ENCODE peak calls at places on chromosomes 6 and 20, in seven cellular contexts. D is adipocyte; Y is NB4; S is fibroblast of pulmonary artery; J is CD8-positive, alpha-beta T cell; E is keratinocyte; I is A549. B is an unnamed sample.

GRCh38 chr6:41917528-41917927 is 3.4 kb downstream of the MED20 start:
- DNase-seq in D (peak; percentile 94), Y (no peak), S (peak; percentile 94), J (no peak), E (peak; percentile 61), I (peak; percentile 72), B (peak; percentile 93)

GRCh38 chr6:37840143-37840939 is 20.8 kb downstream of the ZFAND3 start:
- DNase-seq in D (peak; percentile 31), Y (no peak), S (no peak), J (no peak), E (no peak), I (no peak), B (no peak)

GRCh38 chr6:47137073-47137472 is 94.9 kb upstream of the ADGRF1 start:
- DNase-seq in D (no peak), Y (no peak), S (no peak), J (no peak), E (no peak), I (no peak), B (no peak)

GRCh38 chr20:47897461-47897860 is 112.2 kb upstream of the SULF2 start:
- DNase-seq in D (no peak), Y (no peak), S (no peak), J (no peak), E (no peak), I (no peak), B (no peak)

GRCh38 chr6:14996892-14997291 is 249.0 kb upstream of the JARID2 start:
- DNase-seq in D (no peak), Y (no peak), S (no peak), J (no peak), E (no peak), I (no peak), B (no peak)

GRCh38 chr6:84733889-84734288 is 30.5 kb downstream of the TBX18 start:
- DNase-seq in D (no peak), Y (no peak), S (no peak), J (no peak), E (no peak), I (no peak), B (no peak)

GRCh38 chr20:24663496-24663895 is 194.1 kb downstream of the SYNDIG1 start:
- DNase-seq in D (no peak), Y (no peak), S (no peak), J (no peak), E (no peak), I (no peak), B (no peak)

GRCh38 chr20:63151554-63152321 is 64.2 kb downstream of the YTHDF1 start:
- DNase-seq in D (peak; percentile 3), Y (peak; percentile 59), S (no peak), J (no peak), E (no peak), I (no peak), B (no peak)

GRCh38 chr6:165660881-165661415 is 2.1 kb downstream of the PDE10A start:
- DNase-seq in D (no peak), Y (no peak), S (no peak), J (no peak), E (no peak), I (no peak), B (no peak)

GRCh38 chr6:72321741-72322140 is 300.1 kb upstream of the KCNQ5 start:
- DNase-seq in D (peak; percentile 77), Y (no peak), S (peak; percentile 31), J (no peak), E (no peak), I (no peak), B (no peak)

GRCh38 chr20:4083103-4083864 is 67.9 kb upstream of the RNF24 start:
- DNase-seq in D (peak; percentile 30), Y (no peak), S (peak; percentile 41), J (no peak), E (no peak), I (no peak), B (no peak)

GRCh38 chr20:32763202-32763999 is 1.2 kb downstream of the DNMT3B start:
- DNase-seq in D (no peak), Y (peak; percentile 38), S (no peak), J (no peak), E (no peak), I (no peak), B (no peak)

GRCh38 chr20:32764000-32764960 is 2.1 kb downstream of the DNMT3B start:
- DNase-seq in D (no peak), Y (peak; percentile 77), S (no peak), J (no peak), E (no peak), I (no peak), B (no peak)

GRCh38 chr20:32761831-32762753 is at the start of gene DNMT3B:
- DNase-seq in D (peak; percentile 78), Y (peak; percentile 92), S (peak; percentile 71), J (peak; percentile 77), E (no peak), I (peak; percentile 85), B (no peak)

GRCh38 chr20:32762754-32763201 is 593 bp downstream of the DNMT3B start:
- DNase-seq in D (peak; percentile 38), Y (peak; percentile 58), S (no peak), J (peak; percentile 63), E (no peak), I (no peak), B (no peak)

DNA sequence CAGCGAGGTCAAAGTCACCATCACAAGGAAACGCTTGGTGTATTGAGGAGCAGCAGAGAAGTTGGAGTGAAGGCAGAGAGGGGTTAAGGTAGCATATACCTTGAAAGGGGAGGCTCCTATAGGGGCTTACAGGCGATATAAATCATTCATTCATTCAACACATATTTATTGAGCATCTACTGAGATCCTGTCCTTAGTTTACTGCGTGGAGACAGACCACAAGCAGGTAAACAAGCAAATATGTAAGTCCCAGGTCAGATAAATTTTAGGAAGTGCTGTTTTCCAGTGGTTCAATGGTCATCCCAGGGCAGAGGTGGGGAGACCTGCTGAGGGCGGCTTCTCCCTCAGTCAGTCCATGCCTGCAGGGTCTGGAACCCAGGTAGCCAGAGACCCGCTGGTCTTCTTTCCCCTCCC is 761 bp upstream of the DNMT3B start:
- DNase-seq in D (no peak), Y (no peak), S (no peak), J (no peak), E (no peak), I (no peak), B (no peak)
- H3K4me3 ChIP-seq in D (peak overlapping the region; percentile 78), Y (no peak overlapping the region), S (peak overlapping the region; percentile 76), J (peak overlapping the region; percentile 65), E (peak overlapping the region; percentile 23), I (peak overlapping the region; percentile 99), B (no peak overlapping the region)

GRCh38 chr6:106514281-106514885 is 114.9 kb downstream of the RTN4IP1 start:
- DNase-seq in D (no peak), Y (no peak), S (no peak), J (no peak), E (no peak), I (no peak), B (no peak)
- H3K4me3 ChIP-seq in D (peak overlapping the region; percentile 88), Y (peak overlapping the region; percentile 69), S (no peak overlapping the region), J (peak overlapping the region; percentile 84), E (peak overlapping the region; percentile 84), I (no peak overlapping the region), B (peak overlapping the region; percentile 84)

GRCh38 chr20:61959301-61959700 is 106.4 kb downstream of the TAF4 start:
- DNase-seq in D (no peak), Y (no peak), S (no peak), J (no peak), E (no peak), I (peak; percentile 31), B (no peak)
- H3K4me3 ChIP-seq in D (no peak overlapping the region), Y (no peak overlapping the region), S (no peak overlapping the region), J (no peak overlapping the region), E (no peak overlapping the region), I (no peak overlapping the region), B (no peak overlapping the region)

GRCh38 chr6:138526822-138527235 is 27.5 kb upstream of the NHSL1 start:
- DNase-seq in D (no peak), Y (no peak), S (no peak), J (no peak), E (no peak), I (no peak), B (no peak)
- H3K4me3 ChIP-seq in D (peak overlapping the region; percentile 75), Y (no peak overlapping the region), S (peak overlapping the region; percentile 15), J (no peak overlapping the region), E (no peak overlapping the region), I (no peak overlapping the region), B (no peak overlapping the region)

DNA sequence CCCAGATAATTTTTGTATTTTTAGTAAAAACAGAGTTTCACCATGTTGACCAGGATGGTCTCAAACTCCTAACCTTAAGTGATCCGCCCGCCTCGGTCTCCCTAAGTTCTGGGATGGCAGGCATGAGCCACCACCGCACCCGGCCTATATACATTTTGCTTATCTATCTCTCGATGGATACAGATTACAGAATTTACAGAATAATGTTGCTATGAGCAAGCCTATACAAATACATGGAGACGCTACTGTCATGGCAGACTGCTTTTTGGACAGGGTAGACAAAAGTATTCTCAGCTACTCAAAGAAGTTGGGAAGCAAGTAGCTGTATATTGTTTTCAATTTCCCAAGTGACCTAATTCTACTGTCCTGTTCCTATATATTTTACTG is 1.6 kb downstream of the HSPA1L start:
- DNase-seq in D (no peak), Y (no peak), S (no peak), J (no peak), E (no peak), I (no peak), B (no peak)
- H3K4me3 ChIP-seq in D (peak overlapping the region; percentile 76), Y (no peak overlapping the region), S (no peak overlapping the region), J (peak overlapping the region; percentile 8), E (peak overlapping the region; percentile 49), I (peak overlapping the region; percentile 39), B (no peak overlapping the region)

GRCh38 chr6:132813173-132813856 is 1.1 kb upstream of the RPS12 start:
- DNase-seq in D (peak; percentile 71), Y (peak; percentile 83), S (peak; percentile 42), J (peak; percentile 72), E (no peak), I (no peak), B (no peak)

GRCh38 chr6:132811276-132811675 is 3.1 kb upstream of the RPS12 start:
- DNase-seq in D (no peak), Y (no peak), S (peak; percentile 38), J (no peak), E (no peak), I (no peak), B (no peak)

GRCh38 chr6:132814716-132815570 is 574 bp downstream of the RPS12 start:
- DNase-seq in D (no peak), Y (peak; percentile 36), S (peak; percentile 13), J (peak; percentile 54), E (no peak), I (no peak), B (no peak)

GRCh38 chr6:132812756-132813172 is 1.6 kb upstream of the RPS12 start:
- DNase-seq in D (no peak), Y (peak; percentile 42), S (no peak), J (no peak), E (no peak), I (no peak), B (no peak)

GRCh38 chr6:132812255-132812732 is 2.1 kb upstream of the RPS12 start:
- DNase-seq in D (peak; percentile 57), Y (peak; percentile 33), S (peak; percentile 52), J (no peak), E (no peak), I (no peak), B (no peak)
- H3K4me3 ChIP-seq in D (peak overlapping the region; percentile 94), Y (peak overlapping the region; percentile 100), S (peak overlapping the region; percentile 96), J (peak overlapping the region; percentile 83), E (peak overlapping the region; percentile 82), I (no peak overlapping the region), B (peak overlapping the region; percentile 85)